ENCODE peak calls at places on chromosomes 4 and X, in six cellular contexts. K, U, N, X, Z and I are unnamed samples.

GRCh38 chrX:20620301-20620700 is 353.6 kb upstream of the RPS6KA3 start:
- DNase-seq in U (peak), Z (no peak), X (no peak), N (no peak), K (no peak), I (no peak)

GRCh38 chr4:123444298-123444731 is 47.7 kb downstream of the SPRY1 start:
- DNase-seq in K (peak), X (peak), U (no peak), N (peak), Z (peak), I (peak)

GRCh38 chr4:48944252-48944651 is 37.7 kb upstream of the OCIAD2 start:
- DNase-seq in N (peak), K (no peak), U (peak), X (no peak), Z (no peak), I (no peak)

GRCh38 chr4:90837241-90837640 is 710.0 kb downstream of the CCSER1 start:
- DNase-seq in Z (no peak), U (no peak), K (no peak), N (no peak), X (no peak), I (no peak)

GRCh38 chrX:49754238-49754857 is 58.6 kb upstream of the PAGE1 start:
- DNase-seq in K (no peak), Z (no peak), N (peak), U (peak), X (peak), I (peak)

GRCh38 chr4:175339100-175339707 is 421.0 kb downstream of the ADAM29 start:
- DNase-seq in K (no peak), N (no peak), U (no peak), Z (no peak), X (no peak), I (no peak)

GRCh38 chrX:9851890-9852289 is 65.7 kb downstream of the SHROOM2 start:
- DNase-seq in N (no peak), K (no peak), X (no peak), Z (no peak), U (no peak), I (no peak)

GRCh38 chrX:108419401-108419800 is 18.8 kb downstream of the COL4A6 start:
- DNase-seq in K (no peak), U (no peak), X (no peak), Z (no peak), N (no peak), I (no peak)

GRCh38 chr4:121712783-121713182 is 16.0 kb upstream of the ANXA5 start:
- DNase-seq in Z (no peak), N (no peak), X (no peak), U (no peak), K (no peak), I (no peak)

GRCh38 chrX:154323537-154323936 is 27.9 kb downstream of the TKTL1 start:
- DNase-seq in N (no peak), Z (no peak), U (no peak), K (no peak), X (no peak), I (no peak)

DNA sequence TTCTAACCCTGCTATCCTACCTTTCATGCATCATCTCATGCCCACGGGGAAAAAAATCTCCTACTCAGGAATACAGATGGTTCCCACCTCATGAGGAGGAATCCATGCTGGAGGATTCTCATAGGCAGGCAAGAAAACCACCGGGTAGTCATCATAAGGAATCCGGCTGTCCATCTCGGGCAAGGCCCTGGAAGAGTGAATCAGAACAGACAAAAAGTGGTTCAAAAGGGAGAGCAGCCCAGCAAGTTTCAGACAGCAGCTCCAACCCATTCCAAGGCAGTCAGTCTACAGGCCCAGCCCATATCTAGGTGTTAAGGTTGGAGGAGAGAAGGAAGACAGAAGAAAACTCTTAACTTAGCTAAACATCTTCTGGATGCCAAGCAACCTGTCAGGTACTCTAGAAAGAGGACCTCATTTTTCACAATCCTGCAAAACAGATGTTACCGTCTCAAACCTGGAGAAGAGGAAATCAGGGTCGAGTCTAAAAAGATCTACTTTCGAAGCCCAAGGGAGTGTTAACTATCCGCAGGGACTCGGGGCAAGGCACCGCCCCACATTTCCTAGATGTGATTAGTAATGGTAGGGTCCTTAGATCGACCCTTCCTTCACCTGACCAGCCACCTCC is 447 bp downstream of the PDZD11 start:
- DNase-seq in N (no peak), U (no peak), X (no peak), Z (no peak), K (no peak), I (no peak)
- TF ChIP-seq ZNF274 in N (no peak), U (no peak), X (no peak), Z (no peak), K (no peak), I (no peak)

DNA sequence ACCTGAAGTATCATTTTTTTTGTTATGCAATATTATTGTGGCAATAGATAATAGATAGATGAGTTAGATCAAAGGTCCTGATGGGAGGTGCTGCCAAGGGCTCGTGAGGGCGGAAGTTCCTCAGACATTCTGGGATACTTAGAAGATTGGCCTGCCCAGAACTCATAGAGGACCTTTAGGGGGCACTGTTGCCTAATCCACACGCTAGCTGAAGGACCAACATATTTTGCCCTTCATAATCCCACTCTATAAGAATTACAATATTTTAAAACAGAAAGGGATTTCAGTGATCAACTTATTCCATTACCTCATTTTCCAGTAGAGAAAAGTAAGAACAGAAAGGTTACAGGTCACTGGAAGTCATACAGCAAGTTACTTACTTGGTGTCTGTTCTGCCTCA is 22.9 kb upstream of the COX7B2 start:
- DNase-seq in X (peak), Z (peak), U (no peak), K (no peak), N (no peak), I (peak)
- H3K9ac ChIP-seq in X (no peak), Z (no peak), U (no peak), K (no peak), N (no peak), I (no peak)

GRCh38 chr4:133493241-133493640 is 344.1 kb downstream of the PCDH10 start:
- DNase-seq in Z (no peak), K (no peak), N (no peak), X (no peak), U (no peak), I (no peak)

GRCh38 chr4:133498149-133498548 is 349.1 kb downstream of the PCDH10 start:
- DNase-seq in N (no peak), K (no peak), U (no peak), X (no peak), Z (no peak), I (no peak)

GRCh38 chr4:133493776-133494175 is 344.7 kb downstream of the PCDH10 start:
- DNase-seq in K (no peak), N (no peak), Z (no peak), U (no peak), X (no peak), I (no peak)
- TF ChIP-seq ZNF274 in K (no peak), N (no peak), Z (no peak), U (no peak), X (no peak), I (no peak)

GRCh38 chr4:14726441-14727405 is 275.6 kb upstream of the CPEB2 start:
- DNase-seq in N (no peak), Z (no peak), X (no peak), K (no peak), U (no peak), I (no peak)
- H3K9ac ChIP-seq in N (no peak), Z (no peak), X (no peak), K (no peak), U (no peak), I (no peak)

DNA sequence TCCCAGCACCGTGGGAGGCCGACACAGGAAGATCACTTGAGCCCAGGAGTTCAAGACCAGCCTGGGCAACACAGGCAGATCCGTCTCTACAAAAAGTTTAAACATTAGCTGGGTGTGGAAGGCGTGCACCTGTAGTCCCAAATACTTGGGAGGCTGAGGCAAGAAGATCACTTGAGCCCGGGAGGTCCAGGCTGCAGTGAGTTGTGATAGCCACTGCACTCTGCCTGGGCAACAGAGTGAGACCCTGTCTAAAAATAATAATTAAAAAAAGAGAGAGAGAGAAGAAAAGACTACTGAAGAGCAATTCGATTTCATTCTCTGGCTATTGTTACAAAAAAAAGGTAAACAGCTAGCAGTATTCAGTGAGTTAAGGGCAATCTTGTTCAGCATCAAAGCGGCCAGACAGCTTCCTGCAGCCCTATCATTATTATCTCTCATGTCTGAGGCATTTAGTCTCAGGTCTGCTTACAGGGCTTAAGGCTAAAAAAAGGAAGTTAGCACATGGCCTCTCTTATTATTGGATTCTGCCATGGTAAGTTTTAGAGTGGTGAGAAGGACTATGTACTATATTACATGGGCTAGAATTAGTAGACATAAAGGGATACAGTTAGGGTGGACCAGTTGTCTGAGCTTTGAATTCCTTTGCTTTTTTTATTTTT is 37.9 kb downstream of the ARHGEF6 start:
- DNase-seq in K (no peak), N (no peak), U (no peak), X (no peak), Z (no peak), I (no peak)
- TF ChIP-seq ZNF274 in K (no peak), N (no peak), U (no peak), X (no peak), Z (no peak), I (no peak)

DNA sequence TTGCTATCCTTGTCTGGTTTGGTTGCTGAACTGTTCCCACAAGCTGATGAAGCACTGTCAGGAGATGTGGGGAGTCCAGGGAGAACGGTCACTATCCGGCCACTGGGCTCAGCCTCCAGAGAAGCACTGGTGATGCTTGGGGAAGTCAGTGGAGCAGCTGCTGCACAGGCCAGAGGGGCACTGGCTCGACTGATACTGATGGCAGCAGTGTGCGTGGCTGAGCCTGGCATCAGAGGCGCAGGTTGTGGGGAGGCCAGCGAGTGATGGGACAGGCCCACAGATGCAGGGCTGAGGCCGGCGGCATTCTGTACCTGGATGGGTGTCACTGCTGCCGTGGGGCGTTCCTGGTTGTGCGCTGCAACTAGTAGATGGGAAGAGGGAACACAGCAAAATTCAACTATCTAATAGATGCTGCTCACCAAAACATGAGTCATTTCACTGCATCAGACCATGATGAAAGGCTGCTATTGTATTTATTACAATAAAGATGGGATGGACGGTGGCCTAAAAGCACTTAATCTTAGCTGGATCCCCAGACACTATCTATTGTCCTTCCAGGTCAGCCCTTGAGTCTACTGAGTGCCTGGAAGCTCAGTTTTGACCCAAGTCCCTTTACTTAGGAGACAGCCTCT is 106.3 kb upstream of the CBR4 start:
- DNase-seq in Z (no peak), U (no peak), N (no peak), X (no peak), K (no peak), I (no peak)
- H3K9ac ChIP-seq in Z (no peak), U (no peak), N (no peak), X (no peak), K (no peak), I (no peak)

GRCh38 chr4:74543983-74544382 is 99.0 kb downstream of the AREG start:
- DNase-seq in K (no peak), U (no peak), X (no peak), N (no peak), Z (no peak), I (no peak)
- TF ChIP-seq ZNF274 in K (no peak), U (no peak), X (no peak), N (no peak), Z (no peak), I (no peak)

GRCh38 chr4:125988464-125988863 is 673.7 kb downstream of the FAT4 start:
- DNase-seq in K (no peak), X (no peak), N (no peak), Z (no peak), U (no peak), I (no peak)

GRCh38 chr4:125986307-125986706 is 671.6 kb downstream of the FAT4 start:
- DNase-seq in K (no peak), X (no peak), U (no peak), N (no peak), Z (no peak), I (no peak)

GRCh38 chr4:125991398-125991797 is 676.6 kb downstream of the FAT4 start:
- DNase-seq in N (no peak), Z (no peak), U (no peak), K (no peak), X (no peak), I (no peak)

GRCh38 chr4:125983168-125983567 is 668.4 kb downstream of the FAT4 start:
- DNase-seq in K (no peak), N (no peak), X (no peak), U (no peak), Z (no peak), I (no peak)

GRCh38 chr4:125985856-125986255 is 671.1 kb downstream of the FAT4 start:
- DNase-seq in U (no peak), Z (peak), K (peak), N (no peak), X (no peak), I (peak)
- H3K9ac ChIP-seq in U (no peak), Z (no peak), K (no peak), N (no peak), X (no peak), I (no peak)

GRCh38 chr4:117796677-117797076 is 237.6 kb upstream of the NDST3 start:
- DNase-seq in N (no peak), K (no peak), U (no peak), Z (no peak), X (no peak), I (no peak)

GRCh38 chr4:117800636-117801035 is 233.7 kb upstream of the NDST3 start:
- DNase-seq in X (no peak), U (no peak), Z (no peak), K (no peak), N (no peak), I (no peak)

DNA sequence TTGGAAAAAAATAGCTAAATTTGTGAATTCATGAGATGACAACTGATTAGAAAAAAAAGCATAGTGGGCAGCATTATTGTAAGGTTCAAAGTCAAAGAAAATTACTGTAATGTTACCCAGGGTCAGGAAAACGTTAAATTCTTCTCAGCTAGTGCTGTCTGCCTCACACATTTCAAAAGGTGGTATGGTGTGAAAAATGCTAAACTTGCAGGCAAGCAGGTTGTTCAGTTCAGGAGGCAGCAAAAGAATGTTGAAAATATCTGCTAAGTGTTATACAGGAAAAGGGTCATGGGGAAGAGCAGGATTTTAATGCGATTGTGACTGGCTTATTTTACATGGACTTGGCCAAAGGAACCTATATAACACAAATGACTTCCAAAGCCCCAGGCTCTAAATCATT is 232.5 kb upstream of the NDST3 start:
- DNase-seq in X (no peak), K (no peak), N (no peak), U (no peak), Z (no peak), I (no peak)
- TF ChIP-seq ZNF274 in X (no peak), K (no peak), N (no peak), U (no peak), Z (no peak), I (no peak)